ENCODE peak calls at places on chromosome 14, in five cellular contexts. Y, R, W, N and B are unnamed samples.

GRCh38 chr14:104284636-104285482 is 146.5 kb downstream of the KIF26A start:
- DNase-seq in Y (no peak), R (no peak), W (no peak), N (peak), B (no peak)

GRCh38 chr14:104221071-104221625 is 82.8 kb downstream of the KIF26A start:
- DNase-seq in Y (no peak), R (no peak), W (no peak), N (no peak), B (no peak)

GRCh38 chr14:21494902-21495762 is 16.0 kb downstream of the METTL3 start:
- DNase-seq in Y (no peak), R (peak), W (no peak), N (no peak), B (no peak)

GRCh38 chr14:29521526-29522137 is 406.0 kb downstream of the PRKD1 start:
- DNase-seq in Y (no peak), R (peak), W (peak), N (no peak), B (no peak)

GRCh38 chr14:74785056-74785613 is 22.0 kb downstream of the YLPM1 start:
- DNase-seq in Y (no peak), R (no peak), W (no peak), N (no peak), B (no peak)

GRCh38 chr14:35122696-35123387 is 490 bp downstream of the PRORP start:
- DNase-seq in Y (no peak), R (peak), W (peak), N (no peak), B (no peak)

GRCh38 chr14:54395284-54395683 is 1.5 kb upstream of the CDKN3 start:
- DNase-seq in Y (no peak), R (no peak), W (no peak), N (no peak), B (no peak)

GRCh38 chr14:60803871-60804270 is 69.3 kb downstream of the MNAT1 start:
- DNase-seq in Y (no peak), R (no peak), W (no peak), N (no peak), B (no peak)

GRCh38 chr14:91249841-91250616 is 5.5 kb upstream of the GPR68 start:
- DNase-seq in Y (no peak), R (no peak), W (no peak), N (no peak), B (no peak)

GRCh38 chr14:35470775-35471174 is 63.2 kb upstream of the INSM2 start:
- DNase-seq in Y (no peak), R (peak), W (peak), N (no peak), B (no peak)

GRCh38 chr14:77615231-77616132 is 955 bp downstream of the SPTLC2 start:
- DNase-seq in Y (no peak), R (peak), W (peak), N (no peak), B (no peak)

GRCh38 chr14:102221026-102221425 is 81.3 kb downstream of the WDR20 start:
- DNase-seq in Y (no peak), R (peak), W (no peak), N (no peak), B (no peak)

GRCh38 chr14:77541905-77542304 is 43.3 kb upstream of the ISM2 start:
- DNase-seq in Y (no peak), R (no peak), W (no peak), N (no peak), B (no peak)

GRCh38 chr14:47917344-47917954 is 242.0 kb upstream of the MDGA2 start:
- DNase-seq in Y (no peak), R (peak), W (peak), N (no peak), B (no peak)

GRCh38 chr14:106051790-106052189 is 525.4 kb downstream of the TMEM121 start:
- DNase-seq in Y (no peak), R (no peak), W (no peak), N (no peak), B (no peak)

GRCh38 chr14:53896773-53897172 is 59.9 kb downstream of the BMP4 start:
- DNase-seq in Y (no peak), R (no peak), W (no peak), N (no peak), B (no peak)

GRCh38 chr14:57729208-57730187 is 136.4 kb downstream of the SLC35F4 start:
- DNase-seq in Y (no peak), R (no peak), W (no peak), N (no peak), B (no peak)

GRCh38 chr14:74910556-74910955 is 12.5 kb downstream of the RPS6KL1 start:
- DNase-seq in Y (no peak), R (no peak), W (no peak), N (peak), B (no peak)

GRCh38 chr14:64711039-64711438 is 6.8 kb downstream of the PLEKHG3 start:
- DNase-seq in Y (no peak), R (no peak), W (no peak), N (peak), B (no peak)

GRCh38 chr14:25007832-25008231 is 42.1 kb downstream of the STXBP6 start:
- DNase-seq in Y (no peak), R (no peak), W (no peak), N (no peak), B (no peak)

GRCh38 chr14:95330591-95331370 is 11.1 kb upstream of the CLMN start:
- DNase-seq in Y (no peak), R (no peak), W (no peak), N (no peak), B (no peak)

GRCh38 chr14:23443411-23443812 is 8.0 kb upstream of the MYH7 start:
- DNase-seq in Y (no peak), R (no peak), W (no peak), N (peak), B (no peak)

GRCh38 chr14:69763761-69764510 is 3.0 kb upstream of the SRSF5 start:
- DNase-seq in Y (no peak), R (peak), W (no peak), N (no peak), B (no peak)

GRCh38 chr14:97180304-97181200 is 383.4 kb downstream of the VRK1 start:
- DNase-seq in Y (no peak), R (peak), W (peak), N (no peak), B (no peak)

GRCh38 chr14:65223636-65224035 is 121.3 kb upstream of the MAX start:
- DNase-seq in Y (no peak), R (peak), W (no peak), N (no peak), B (no peak)

GRCh38 chr14:76376878-76377523 is 1.1 kb downstream of the ESRRB start:
- DNase-seq in Y (no peak), R (no peak), W (no peak), N (no peak), B (no peak)

GRCh38 chr14:43022094-43022800 is 1415.6 kb downstream of the LRFN5 start:
- DNase-seq in Y (no peak), R (no peak), W (no peak), N (no peak), B (no peak)

GRCh38 chr14:96042218-96042930 is 3.2 kb downstream of the C14orf132 start:
- DNase-seq in Y (no peak), R (peak), W (no peak), N (peak), B (no peak)

GRCh38 chr14:24171422-24172260 is at the start of gene REC8:
- DNase-seq in Y (peak), R (no peak), W (no peak), N (peak), B (peak)